ENCODE peak calls at places on chromosomes 5 and 9, in four cellular contexts. T, S, X and N are unnamed samples.

GRCh38 chr5:173733831-173734491 is 117.5 kb upstream of the BOD1 start:
- DNase-seq in X (no peak), S (no peak), T (no peak), N (no peak)

GRCh38 chr5:34007116-34007674 is 655 bp downstream of the AMACR start:
- DNase-seq in T (no peak), S (no peak), X (no peak), N (no peak)

GRCh38 chr5:16937503-16938161 is 1.5 kb upstream of the MYO10 start:
- DNase-seq in S (no peak), T (no peak), X (peak), N (no peak)

GRCh38 chr5:124842725-124843595 is 96.5 kb upstream of the ZNF608 start:
- DNase-seq in X (no peak), T (no peak), S (no peak), N (no peak)

GRCh38 chr9:31916591-31917223 is 467.7 kb upstream of the ACO1 start:
- DNase-seq in X (no peak), S (peak), T (no peak), N (no peak)

GRCh38 chr5:21238786-21239185 is 1250.8 kb upstream of the CDH18 start:
- DNase-seq in X (peak), S (no peak), T (no peak), N (no peak)

GRCh38 chr9:105357937-105358336 is 89.9 kb upstream of the FSD1L start:
- DNase-seq in X (no peak), S (no peak), T (no peak), N (no peak)

GRCh38 chr5:86894006-86894560 is 276.3 kb downstream of the COX7C start:
- DNase-seq in T (no peak), X (no peak), S (no peak), N (no peak)

GRCh38 chr9:121984726-121985402 is 108.2 kb downstream of the TTLL11 start:
- DNase-seq in X (no peak), S (no peak), T (no peak), N (peak)

GRCh38 chr5:87885727-87886126 is 382.9 kb downstream of the TMEM161B start:
- DNase-seq in X (peak), S (no peak), T (no peak), N (no peak)

GRCh38 chr5:136016945-136017530 is 11.8 kb upstream of the TGFBI start:
- DNase-seq in S (no peak), T (no peak), X (peak), N (peak)

GRCh38 chr5:173472164-173472563 is 143.9 kb upstream of the STC2 start:
- DNase-seq in S (peak), T (no peak), X (peak), N (peak)

GRCh38 chr9:133106511-133107244 is 14.4 kb downstream of the RALGDS start:
- DNase-seq in S (no peak), X (no peak), T (no peak), N (no peak)

GRCh38 chr9:84228130-84228735 is 112.3 kb downstream of the SLC28A3 start:
- DNase-seq in T (no peak), S (no peak), X (no peak), N (no peak)

GRCh38 chr5:119597728-119598298 is 31.5 kb upstream of the FAM170A start:
- DNase-seq in T (no peak), X (no peak), S (no peak), N (no peak)

GRCh38 chr5:169280286-169280685 is 20.7 kb downstream of the SLIT3 start:
- DNase-seq in T (no peak), S (no peak), X (no peak), N (no peak)

GRCh38 chr5:138873096-138873885 is 1.8 kb downstream of the LRRTM2 start:
- DNase-seq in T (no peak), X (peak), S (no peak), N (no peak)

GRCh38 chr5:177373806-177374205 is 10.4 kb upstream of the SLC34A1 start:
- DNase-seq in S (no peak), X (no peak), T (no peak), N (no peak)

GRCh38 chr9:105834404-105834803 is 140.1 kb downstream of the TMEM38B start:
- DNase-seq in S (no peak), T (peak), X (no peak), N (no peak)

GRCh38 chr5:68953885-68954617 is 139.8 kb upstream of the SLC30A5 start:
- DNase-seq in S (no peak), X (peak), T (no peak), N (no peak)

GRCh38 chr5:155838394-155838793 is 488.6 kb upstream of the SGCD start:
- DNase-seq in T (no peak), S (no peak), X (no peak), N (no peak)

GRCh38 chr9:138043061-138043410 is 165.5 kb downstream of the CACNA1B start:
- DNase-seq in S (no peak), T (no peak), X (no peak), N (no peak)

GRCh38 chr9:115116620-115117284 is 1.2 kb downstream of the TNC start:
- DNase-seq in S (no peak), T (no peak), X (no peak), N (no peak)

GRCh38 chr9:124769451-124770358 is 1.4 kb downstream of the NR6A1 start:
- DNase-seq in S (peak), X (peak), T (peak), N (peak)

GRCh38 chr5:75050415-75050814 is 1.9 kb downstream of the GCNT4 start:
- DNase-seq in S (peak), T (peak), X (peak), N (no peak)

GRCh38 chr9:121667890-121668289 is 16.5 kb downstream of the DAB2IP start:
- DNase-seq in X (no peak), S (no peak), T (no peak), N (no peak)

GRCh38 chr5:81336528-81336927 is 35.1 kb downstream of the ZCCHC9 start:
- DNase-seq in T (no peak), S (no peak), X (no peak), N (peak)

GRCh38 chr5:109693535-109694152 is 3.9 kb downstream of the MAN2A1 start:
- DNase-seq in S (no peak), X (no peak), T (no peak), N (peak)

GRCh38 chr9:121350993-121351561 is 19.0 kb downstream of the STOM start:
- DNase-seq in T (peak), S (no peak), X (peak), N (peak)

GRCh38 chr9:133277467-133277866 is 2.5 kb upstream of the ABO start:
- DNase-seq in S (no peak), T (no peak), X (no peak), N (no peak)

GRCh38 chr9:30677256-30677655 is 1707.2 kb upstream of the ACO1 start:
- DNase-seq in S (no peak), X (no peak), T (no peak), N (no peak)

GRCh38 chr5:32810812-32811211 is 99.7 kb downstream of the NPR3 start:
- DNase-seq in T (no peak), S (no peak), X (no peak), N (peak)

GRCh38 chr9:107784235-107784958 is 294.8 kb upstream of the KLF4 start:
- DNase-seq in S (no peak), T (no peak), X (no peak), N (peak)

GRCh38 chr5:36950586-36951457 is 74.3 kb downstream of the NIPBL start:
- DNase-seq in T (no peak), X (no peak), S (no peak), N (peak)

GRCh38 chr5:65742565-65743231 is 20.7 kb downstream of the NLN start:
- DNase-seq in S (peak), X (peak), T (no peak), N (peak)

GRCh38 chr5:54518146-54519082 is 855 bp downstream of the SNX18 start:
- DNase-seq in T (peak), X (peak), S (no peak), N (no peak)

GRCh38 chr9:114776683-114777399 is 29.0 kb downstream of the TNFSF15 start:
- DNase-seq in T (no peak), X (no peak), S (no peak), N (no peak)

GRCh38 chr5:14351845-14352712 is 208.9 kb downstream of the TRIO start:
- DNase-seq in S (peak), T (peak), X (peak), N (peak)

DNA sequence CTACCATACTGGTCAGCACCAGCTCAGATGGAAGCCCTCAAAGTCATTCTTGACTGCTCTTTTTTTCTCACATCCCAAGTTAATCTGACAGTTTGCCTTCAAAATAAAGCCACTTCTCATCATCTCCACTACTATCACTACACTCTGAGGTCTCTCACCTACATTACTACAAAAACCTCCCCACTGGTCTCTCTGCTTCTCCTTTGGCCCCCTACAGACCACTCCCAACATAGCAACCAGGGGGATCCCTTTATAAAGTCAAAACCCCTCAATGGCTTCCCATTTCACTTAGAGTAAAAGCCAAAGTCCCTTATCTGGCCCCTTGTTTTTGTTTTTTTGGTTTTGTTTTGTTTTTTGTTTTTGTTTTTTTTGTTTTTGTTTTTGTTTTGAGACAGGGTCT is 4.6 kb downstream of the ARAP3 start:
- DNase-seq in T (peak), S (peak), X (peak), N (no peak)
- TF ChIP-seq CTCF in T (peak), S (no peak), X (peak), N (peak)

DNA sequence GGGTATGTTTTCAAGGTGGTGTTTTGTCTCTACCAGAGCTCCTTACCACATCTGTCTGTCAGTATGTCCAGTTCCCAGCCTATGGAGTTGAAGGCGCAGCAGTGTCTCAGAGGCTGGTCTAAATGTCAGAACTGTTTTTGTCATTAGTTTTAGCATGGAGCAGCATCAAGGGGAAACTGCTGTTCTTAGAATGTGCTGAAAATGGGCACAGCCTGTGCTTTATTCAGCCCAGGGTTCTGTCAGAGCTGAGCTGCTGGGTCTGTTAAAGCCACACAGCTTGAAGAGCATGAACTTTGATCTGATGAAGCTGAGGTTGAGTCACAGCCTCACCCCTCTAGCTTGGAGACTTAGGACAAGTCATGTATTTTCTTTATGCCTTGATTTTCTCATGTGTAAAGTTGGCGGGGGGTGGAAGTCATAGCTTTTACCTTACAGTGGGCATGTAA is 71.9 kb downstream of the RALGPS1 start:
- DNase-seq in T (no peak), S (peak), X (no peak), N (no peak)
- H3K4me3 ChIP-seq in T (no peak), S (no peak), X (no peak), N (no peak)

GRCh38 chr9:70603020-70603411 is 188.6 kb upstream of the KLF9 start:
- DNase-seq in X (no peak), T (no peak), S (no peak), N (no peak)
- TF ChIP-seq CTCF in X (no peak), T (no peak), S (no peak), N (no peak)

GRCh38 chr5:146213210-146213838 is 9.9 kb downstream of the RBM27 start:
- DNase-seq in X (peak), S (peak), T (no peak), N (peak)

GRCh38 chr5:146219243-146219642 is 15.8 kb downstream of the RBM27 start:
- DNase-seq in T (no peak), S (no peak), X (no peak), N (no peak)

GRCh38 chr5:146221234-146221633 is 17.8 kb downstream of the RBM27 start:
- DNase-seq in T (no peak), S (no peak), X (no peak), N (no peak)

GRCh38 chr5:146222002-146222401 is 18.6 kb downstream of the RBM27 start:
- DNase-seq in T (no peak), S (no peak), X (no peak), N (no peak)

DNA sequence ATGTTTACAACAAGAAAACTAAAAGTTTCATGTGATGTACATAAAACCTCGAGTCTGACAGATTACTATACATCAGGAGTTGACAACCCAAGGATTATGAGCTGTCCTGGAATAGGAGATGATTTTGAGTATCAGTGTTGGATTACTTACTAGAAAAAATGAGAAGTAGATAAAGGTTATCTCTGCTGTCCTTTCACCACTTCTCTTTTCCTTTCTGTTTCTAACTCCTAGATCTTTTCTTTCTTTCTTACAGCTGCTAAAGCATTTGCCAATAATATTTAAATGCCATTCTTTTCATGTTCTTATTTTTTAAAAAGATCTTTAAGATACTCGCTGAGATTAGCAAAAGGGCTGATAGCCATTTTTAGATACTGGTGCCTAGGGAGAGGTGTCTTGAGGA is 14.8 kb downstream of the RBM27 start:
- DNase-seq in S (no peak), X (no peak), T (no peak), N (no peak)
- H3K4me3 ChIP-seq in S (no peak), X (no peak), T (no peak), N (no peak)

GRCh38 chr5:95798048-95798447 is 24.5 kb downstream of the GLRX start:
- DNase-seq in S (peak), T (no peak), X (no peak), N (no peak)

GRCh38 chr5:95799181-95799835 is 23.2 kb downstream of the GLRX start:
- DNase-seq in X (no peak), T (no peak), S (peak), N (peak)

GRCh38 chr5:95797301-95797700 is 25.2 kb downstream of the GLRX start:
- DNase-seq in T (no peak), S (no peak), X (no peak), N (no peak)

GRCh38 chr5:95800553-95800952 is 22.0 kb downstream of the GLRX start:
- DNase-seq in T (no peak), S (no peak), X (no peak), N (no peak)

GRCh38 chr5:95798545-95798944 is 24.0 kb downstream of the GLRX start:
- DNase-seq in S (no peak), T (no peak), X (no peak), N (no peak)
- TF ChIP-seq CTCF in S (no peak), T (no peak), X (no peak), N (no peak)

GRCh38 chr5:172009536-172010270 is 3.3 kb upstream of the FBXW11 start:
- DNase-seq in T (no peak), X (no peak), S (no peak), N (peak)
- H3K4me3 ChIP-seq in T (no peak), X (no peak), S (no peak), N (no peak)

DNA sequence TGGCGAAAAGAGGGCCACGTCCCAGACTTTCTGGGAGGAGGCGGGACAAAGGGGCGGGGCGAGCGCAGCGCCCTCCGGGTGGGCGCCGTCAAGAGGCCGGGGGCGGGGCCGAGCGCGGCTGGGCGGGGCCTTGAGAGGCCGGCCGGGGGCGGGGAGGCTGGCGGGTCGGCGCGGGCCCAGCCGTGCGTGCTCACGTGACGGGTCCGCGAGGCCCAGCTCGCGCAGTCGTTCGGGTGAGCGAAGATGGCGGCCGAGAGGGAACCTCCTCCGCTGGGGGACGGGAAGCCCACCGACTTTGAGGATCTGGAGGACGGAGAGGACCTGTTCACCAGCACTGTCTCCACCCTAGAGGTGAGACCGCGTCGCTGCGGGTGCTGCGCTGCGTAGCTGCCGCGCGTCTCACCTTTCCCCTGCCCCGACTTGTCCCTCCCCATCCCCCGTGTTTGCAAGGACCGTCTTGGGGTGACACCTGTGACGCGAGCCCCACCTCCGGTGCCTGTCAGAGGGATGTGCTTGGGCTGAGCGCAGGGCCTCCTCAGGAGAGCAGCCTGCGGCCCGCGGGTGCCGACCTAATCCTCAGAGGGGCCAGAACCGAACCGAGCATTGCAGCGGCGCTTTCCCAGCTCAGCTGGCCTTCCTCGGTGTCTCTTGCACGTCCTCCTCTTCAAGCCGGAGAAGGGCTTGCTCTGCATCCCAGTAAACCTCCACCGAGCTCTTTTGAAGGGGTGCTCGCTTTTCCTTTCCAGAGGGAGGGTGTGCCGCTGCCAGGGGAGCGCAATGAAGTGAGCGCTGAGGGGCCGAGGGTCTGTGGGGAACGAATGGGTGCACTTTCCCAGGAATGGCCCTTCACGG is at the start of gene SNX2:
- DNase-seq in X (peak), S (peak), T (peak), N (peak)
- TF ChIP-seq CTCF in X (no peak), S (peak), T (peak), N (no peak)

DNA sequence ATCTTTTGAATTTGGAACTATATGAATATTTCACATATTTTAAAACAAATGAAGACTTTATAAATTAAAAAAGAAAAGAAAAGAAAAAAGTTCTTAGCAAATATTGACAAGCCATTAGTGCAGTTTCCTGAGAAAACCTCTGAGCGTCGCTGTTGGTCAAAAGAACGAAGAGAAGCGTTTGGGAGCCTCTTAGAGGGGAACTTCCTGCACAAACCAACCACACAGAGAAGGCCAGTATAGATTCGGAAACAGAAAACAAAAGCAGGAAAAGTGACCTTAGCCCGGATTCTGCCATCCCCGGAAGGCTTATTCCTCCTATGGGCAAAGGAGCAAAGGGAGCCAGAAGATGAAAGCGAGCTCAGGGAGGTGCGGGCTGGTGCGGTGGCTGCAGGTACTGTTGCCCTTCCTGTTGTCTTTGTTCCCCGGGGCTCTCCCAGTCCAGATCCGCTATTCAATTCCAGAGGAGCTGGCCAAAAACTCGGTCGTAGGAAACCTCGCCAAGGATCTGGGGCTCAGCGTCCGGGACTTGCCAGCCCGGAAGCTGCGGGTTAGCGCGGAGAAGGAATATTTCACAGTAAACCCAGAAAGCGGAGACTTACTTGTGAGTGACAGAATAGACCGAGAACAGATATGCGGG is at the start of gene PCDHGB2:
- DNase-seq in T (no peak), S (peak), X (peak), N (peak)
- H3K4me3 ChIP-seq in T (no peak), S (peak), X (no peak), N (peak)

DNA sequence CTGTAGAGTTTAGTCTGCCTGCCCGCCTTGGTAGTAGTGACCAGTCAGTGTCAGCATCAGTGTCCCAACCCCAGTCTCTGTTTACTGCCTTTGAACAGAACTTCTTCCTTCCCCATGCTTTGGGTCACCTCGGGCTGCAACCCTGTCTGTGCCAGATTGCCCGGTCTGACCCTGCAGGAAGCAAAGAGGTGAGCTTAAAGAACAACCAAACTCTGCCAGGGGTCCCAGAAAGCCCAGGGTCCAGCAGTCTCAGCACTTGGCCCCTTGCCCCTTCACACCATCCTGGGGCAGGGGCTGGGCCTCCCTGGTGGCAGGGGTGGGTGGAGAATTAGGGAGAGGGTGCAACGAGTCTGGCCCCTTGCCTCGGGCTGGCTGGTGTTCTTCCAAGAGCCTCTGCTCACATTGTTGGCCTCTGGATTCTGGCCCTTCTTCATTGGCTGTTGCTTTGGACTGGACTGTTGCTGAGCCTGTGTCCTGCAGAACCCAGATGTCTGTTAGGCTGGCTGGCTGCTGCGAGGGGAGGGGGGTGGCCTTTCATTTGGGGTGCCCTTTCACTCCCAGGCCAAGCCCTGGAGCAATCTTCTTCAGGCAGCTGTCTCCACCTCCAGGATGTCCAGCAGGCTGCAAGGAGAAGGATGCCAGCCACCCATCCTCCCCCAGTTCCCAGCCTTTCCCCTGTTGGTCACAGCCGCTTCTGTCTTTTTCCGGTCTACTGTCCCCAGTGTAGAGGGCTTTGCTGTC is 51.2 kb downstream of the SAR1B start:
- DNase-seq in X (no peak), T (no peak), S (no peak), N (no peak)
- TF ChIP-seq CTCF in X (no peak), T (peak), S (no peak), N (no peak)